ENCODE peak calls at places on chromosomes 16 and 17, in nine cellular contexts. E, I, W, M, P, Y, K, L and S are unnamed samples.

GRCh38 chr16:3745751-3746355 is 28.5 kb upstream of the TRAP1 start:
- DNase-seq in M (no peak), Y (no peak), K (no peak), W (no peak), E (no peak), I (no peak), L (no peak), P (no peak), S (no peak)

GRCh38 chr16:84918006-84918909 is 93.1 kb downstream of the ZDHHC7 start:
- DNase-seq in E (no peak), I (no peak), K (no peak), Y (no peak), P (no peak), M (no peak), L (no peak), W (no peak), S (no peak)

GRCh38 chr17:49482144-49482817 is 12.8 kb upstream of the NGFR start:
- DNase-seq in M (no peak), Y (no peak), K (peak; percentile 16), L (no peak), W (no peak), P (no peak), I (no peak), E (no peak), S (no peak)

GRCh38 chr16:47905771-47906170 is 250.0 kb downstream of the ABCC12 start:
- DNase-seq in E (no peak), L (no peak), I (no peak), M (no peak), K (peak; percentile 90), P (peak; percentile 19), Y (no peak), W (no peak), S (no peak)

GRCh38 chr17:28549274-28550132 is 2.9 kb downstream of the UNC119 start:
- DNase-seq in W (no peak), M (no peak), P (no peak), K (no peak), L (no peak), Y (no peak), I (no peak), E (no peak), S (no peak)

GRCh38 chr17:79255471-79255870 is 180.8 kb downstream of the ENGASE start:
- DNase-seq in E (no peak), P (no peak), W (no peak), M (no peak), L (no peak), Y (no peak), K (no peak), I (no peak), S (no peak)

GRCh38 chr17:49496866-49497146 is 1.7 kb downstream of the NGFR start:
- DNase-seq in K (no peak), P (no peak), Y (no peak), L (no peak), I (no peak), E (no peak), W (no peak), M (no peak), S (no peak)

GRCh38 chr16:3027983-3028715 is 4.3 kb downstream of the THOC6 start:
- DNase-seq in L (peak; percentile 86), W (no peak), K (peak; percentile 78), M (peak; percentile 92), E (peak; percentile 65), I (peak; percentile 95), Y (peak; percentile 83), P (peak; percentile 87), S (peak; percentile 96)

GRCh38 chr16:57893559-57894389 is 77.2 kb downstream of the CNGB1 start:
- DNase-seq in W (no peak), Y (no peak), P (peak; percentile 92), I (no peak), K (peak; percentile 94), M (no peak), L (peak; percentile 55), E (peak; percentile 85), S (no peak)

GRCh38 chr16:82067042-82067809 is 32.2 kb downstream of the HSD17B2 start:
- DNase-seq in I (no peak), Y (no peak), E (no peak), L (no peak), W (no peak), P (peak; percentile 47), M (no peak), K (no peak), S (no peak)

GRCh38 chr17:7574176-7574953 is 5.1 kb upstream of the CD68 start:
- DNase-seq in K (no peak), W (no peak), I (no peak), P (no peak), Y (no peak), L (no peak), E (no peak), M (no peak), S (no peak)

GRCh38 chr17:7570351-7570750 is 8.6 kb downstream of the SENP3 start:
- DNase-seq in L (no peak), I (no peak), M (no peak), P (no peak), W (no peak), E (no peak), Y (no peak), K (no peak), S (no peak)

GRCh38 chr17:7573324-7574080 is 5.9 kb upstream of the CD68 start:
- DNase-seq in W (peak; percentile 69), K (peak; percentile 89), E (peak; percentile 79), L (peak; percentile 90), I (peak; percentile 94), M (peak; percentile 73), Y (peak; percentile 93), P (peak; percentile 84), S (peak; percentile 90)

GRCh38 chr17:7572338-7572587 is 7.2 kb upstream of the CD68 start:
- DNase-seq in P (no peak), L (peak; percentile 99), Y (no peak), I (no peak), K (no peak), M (no peak), E (no peak), W (no peak), S (no peak)

DNA sequence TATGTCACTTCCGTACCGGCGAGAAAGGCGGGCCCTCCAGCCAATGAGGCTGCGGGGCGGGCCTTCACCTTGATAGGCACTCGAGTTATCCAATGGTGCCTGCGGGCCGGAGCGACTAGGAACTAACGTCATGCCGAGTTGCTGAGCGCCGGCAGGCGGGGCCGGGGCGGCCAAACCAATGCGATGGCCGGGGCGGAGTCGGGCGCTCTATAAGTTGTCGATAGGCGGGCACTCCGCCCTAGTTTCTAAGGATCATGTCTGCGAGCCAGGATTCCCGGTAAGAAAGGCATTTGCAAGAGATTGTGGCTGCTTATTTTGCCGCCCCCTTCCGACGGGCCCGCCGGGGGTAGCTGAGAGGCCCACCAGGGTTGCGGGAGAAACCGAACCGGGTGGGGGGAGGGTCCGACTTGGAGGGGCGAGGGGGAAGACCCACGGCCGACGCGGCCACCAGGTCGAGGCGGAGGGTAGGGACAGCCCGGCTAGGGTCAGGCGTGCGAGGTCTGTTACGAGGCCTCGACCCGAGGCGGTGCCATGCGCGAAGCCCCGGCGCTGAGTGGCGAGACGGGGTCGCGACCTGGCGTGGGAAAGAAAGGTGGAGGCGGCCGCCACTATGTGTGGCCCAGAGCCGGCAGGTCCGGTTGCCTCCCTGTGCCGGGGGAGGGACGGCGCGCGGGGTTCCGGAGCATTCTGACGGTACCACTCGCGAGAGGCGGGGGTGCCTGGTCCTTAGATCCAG is 6.7 kb upstream of the CD68 start:
- DNase-seq in W (peak; percentile 98), Y (peak; percentile 99), P (peak; percentile 99), I (peak; percentile 97), L (no peak), E (peak; percentile 97), K (peak; percentile 99), M (peak; percentile 100), S (peak; percentile 100)
- TF ChIP-seq CTCF in W (peak; percentile 2), Y (no peak), P (no peak), I (no peak), L (no peak), E (no peak), K (no peak), M (no peak), S (no peak)

DNA sequence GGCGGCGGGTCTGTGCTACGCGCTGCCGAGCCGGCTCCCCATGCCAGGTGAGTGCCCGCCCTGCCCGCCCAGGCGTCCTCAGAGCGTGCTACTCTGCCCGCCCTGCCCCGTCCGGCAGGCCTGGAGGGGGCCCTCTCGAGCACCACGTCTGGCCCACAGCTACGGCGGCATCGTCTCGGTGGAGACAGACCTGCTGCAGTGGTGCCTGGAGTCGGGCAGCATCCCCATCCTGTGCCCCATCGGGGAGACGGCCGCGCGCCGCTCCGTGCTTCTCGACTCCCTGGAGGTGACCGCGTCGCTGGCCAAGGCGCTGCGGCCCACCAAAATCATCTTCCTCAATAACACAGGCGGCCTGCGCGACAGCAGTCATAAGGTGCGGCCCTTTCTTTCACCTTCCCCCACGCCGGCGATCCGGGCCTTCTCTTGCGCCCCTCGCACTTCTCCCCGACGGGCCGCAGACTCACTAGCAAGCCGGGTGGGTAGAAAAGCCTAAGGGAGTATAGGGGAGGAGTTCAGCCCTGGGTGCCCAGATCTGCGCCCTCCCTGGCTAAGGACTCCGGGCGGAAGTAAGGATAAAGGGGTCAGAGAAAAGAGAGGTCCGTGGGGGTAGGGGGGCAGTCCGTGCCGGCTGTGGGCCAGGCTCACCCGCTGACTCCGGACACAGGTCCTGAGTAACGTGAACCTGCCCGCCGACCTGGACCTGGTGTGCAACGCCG is 1.6 kb downstream of the NAGS start:
- DNase-seq in M (no peak), I (peak; percentile 77), P (no peak), K (peak; percentile 6), Y (no peak), L (no peak), E (peak; percentile 76), W (no peak), S (peak; percentile 65)
- TF ChIP-seq CTCF in M (peak; percentile 17), I (no peak), P (no peak), K (peak; percentile 3), Y (peak; percentile 8), L (no peak), E (no peak), W (no peak), S (no peak)

GRCh38 chr17:493666-494065 is 141.1 kb upstream of the RPH3AL start:
- DNase-seq in K (no peak), W (no peak), E (no peak), M (no peak), I (no peak), L (no peak), Y (no peak), P (no peak), S (no peak)

GRCh38 chr17:496761-497586 is 144.4 kb upstream of the RPH3AL start:
- DNase-seq in M (no peak), L (no peak), E (no peak), K (no peak), W (no peak), I (no peak), P (no peak), Y (no peak), S (no peak)

GRCh38 chr17:499836-500543 is 147.4 kb upstream of the RPH3AL start:
- DNase-seq in E (no peak), P (no peak), Y (no peak), K (no peak), W (no peak), L (peak; percentile 56), M (no peak), I (no peak), S (no peak)

GRCh38 chr17:494601-495195 is 142.1 kb upstream of the RPH3AL start:
- DNase-seq in E (no peak), K (no peak), M (no peak), I (no peak), Y (no peak), L (no peak), W (no peak), P (no peak), S (no peak)

GRCh38 chr17:497587-498034 is 145.0 kb upstream of the RPH3AL start:
- DNase-seq in M (no peak), I (no peak), P (no peak), L (no peak), W (no peak), E (no peak), K (no peak), Y (no peak), S (no peak)
- TF ChIP-seq CTCF in M (no peak), I (no peak), P (no peak), L (no peak), W (no peak), E (no peak), K (no peak), Y (no peak), S (no peak)

GRCh38 chr16:11658896-11659708 is 9.2 kb upstream of the SNN start:
- DNase-seq in E (no peak), W (no peak), K (peak; percentile 85), Y (no peak), M (no peak), I (no peak), P (peak; percentile 97), L (no peak), S (no peak)
- TF ChIP-seq CTCF in E (no peak), W (no peak), K (no peak), Y (no peak), M (no peak), I (no peak), P (no peak), L (no peak), S (no peak)